ENCODE peak calls at places on chromosomes 2 and 18, in seven cellular contexts. L, Y, R, M, S, G and X are unnamed samples.

GRCh38 chr2:40204268-40204667 is 247.6 kb downstream of the SLC8A1 start:
- DNase-seq in G (peak), R (peak), M (no peak), L (no peak), S (no peak), Y (no peak), X (no peak)

GRCh38 chr18:31325051-31325450 is 7.1 kb downstream of the DSG1 start:
- DNase-seq in Y (no peak), M (peak), G (peak), L (no peak), R (no peak), S (no peak), X (no peak)

GRCh38 chr2:85838181-85838580 is 50.6 kb downstream of the ST3GAL5 start:
- DNase-seq in G (no peak), R (no peak), M (no peak), S (no peak), Y (no peak), L (no peak), X (no peak)

GRCh38 chr18:2180586-2180985 is 390.7 kb downstream of the METTL4 start:
- DNase-seq in L (no peak), R (no peak), Y (no peak), M (no peak), G (no peak), S (no peak), X (no peak)

GRCh38 chr2:121790276-121790956 is 35.0 kb downstream of the TSN start:
- DNase-seq in R (peak), Y (peak), M (peak), S (no peak), G (peak), L (peak), X (peak)

GRCh38 chr2:119230630-119231185 is 7.1 kb downstream of the STEAP3 start:
- DNase-seq in M (no peak), L (no peak), S (no peak), R (no peak), Y (no peak), G (peak), X (no peak)

GRCh38 chr2:84781942-84782716 is 98.8 kb downstream of the TRABD2A start:
- DNase-seq in L (peak), M (peak), G (no peak), R (no peak), S (peak), Y (no peak), X (no peak)

GRCh38 chr2:20665261-20666113 is 1.5 kb upstream of the GDF7 start:
- DNase-seq in R (no peak), Y (no peak), S (no peak), M (no peak), G (no peak), L (no peak), X (no peak)

GRCh38 chr2:17171446-17172049 is 346.7 kb downstream of the RAD51AP2 start:
- DNase-seq in S (no peak), M (no peak), L (peak), R (peak), G (peak), Y (no peak), X (no peak)

GRCh38 chr18:51275712-51276473 is 78.4 kb upstream of the MEX3C start:
- DNase-seq in G (peak), L (no peak), M (no peak), R (peak), Y (no peak), S (no peak), X (no peak)

GRCh38 chr2:44273076-44273475 is 2.2 kb upstream of the SLC3A1 start:
- DNase-seq in Y (no peak), S (no peak), M (no peak), L (no peak), R (no peak), G (no peak), X (no peak)

GRCh38 chr2:132884692-132885091 is 214.7 kb upstream of the LYPD1 start:
- DNase-seq in M (no peak), G (no peak), Y (no peak), S (no peak), L (no peak), R (no peak), X (no peak)

GRCh38 chr2:168510125-168510756 is 54.2 kb downstream of the CERS6 start:
- DNase-seq in G (no peak), S (no peak), Y (no peak), L (no peak), M (no peak), R (no peak), X (no peak)

GRCh38 chr18:41881285-41881684 is 73.7 kb upstream of the PIK3C3 start:
- DNase-seq in S (no peak), M (peak), L (no peak), R (peak), G (peak), Y (peak), X (peak)

GRCh38 chr2:7725132-7725849 is 808.1 kb downstream of the RNF144A start:
- DNase-seq in M (no peak), R (no peak), L (no peak), G (no peak), S (no peak), Y (no peak), X (no peak)

GRCh38 chr2:176161817-176162626 is 4.9 kb downstream of the HOXD3 start:
- DNase-seq in R (peak), M (no peak), G (no peak), S (no peak), Y (peak), L (no peak), X (no peak)

GRCh38 chr2:202541137-202541536 is 93.6 kb upstream of the FAM117B start:
- DNase-seq in L (no peak), S (no peak), R (no peak), G (no peak), M (no peak), Y (no peak), X (no peak)

GRCh38 chr2:236731767-236732580 is 162.3 kb downstream of the ACKR3 start:
- DNase-seq in S (no peak), G (no peak), R (peak), Y (no peak), L (no peak), M (peak), X (no peak)

GRCh38 chr2:238009563-238009962 is 42.7 kb downstream of the UBE2F start:
- DNase-seq in G (no peak), S (no peak), L (no peak), R (no peak), Y (no peak), M (no peak), X (no peak)

GRCh38 chr18:43656547-43656946 is 379.3 kb upstream of the SYT4 start:
- DNase-seq in Y (no peak), L (no peak), M (no peak), S (no peak), G (no peak), R (no peak), X (no peak)

GRCh38 chr2:109649736-109650695 is 35.9 kb downstream of the SOWAHC start:
- DNase-seq in S (no peak), L (no peak), R (no peak), G (no peak), Y (no peak), M (no peak), X (no peak)

GRCh38 chr18:48835119-48835518 is 115.6 kb downstream of the SMAD7 start:
- DNase-seq in L (no peak), G (no peak), Y (no peak), M (no peak), S (no peak), R (no peak), X (no peak)

GRCh38 chr2:153106802-153107477 is 371.6 kb downstream of the RPRM start:
- DNase-seq in Y (no peak), S (no peak), R (no peak), M (no peak), G (no peak), L (no peak), X (no peak)

GRCh38 chr2:235106874-235107639 is 155.2 kb downstream of the SH3BP4 start:
- DNase-seq in R (peak), Y (peak), L (peak), G (peak), S (no peak), M (no peak), X (no peak)